ENCODE peak calls at places on chromosomes 12 and 14, in six cellular contexts. One of them, this sample, is unnamed.

GRCh38 chr14:95291859-95292542 is 27.7 kb downstream of the CLMN start:
- DNase-seq in GM04504: no peak
- DNase-seq in MG63: peak; percentile 52
- DNase-seq in stimulated activated CD4-positive, alpha-beta T cell treated with anti-CD3 and anti-CD28 coated beads, Interleukin-1b, Interleukin-23, amount 100 ng/mL, for 1 hour: no peak
- DNase-seq in epithelial cell of esophagus: peak; percentile 87
- DNase-seq in activated CD4-positive, alpha-beta T cell treated with anti-CD3 and anti-CD28 coated beads for 48 hours: peak; percentile 44
- DNase-seq in this sample: peak; percentile 41

GRCh38 chr14:76432967-76433752 is 57.2 kb downstream of the ESRRB start:
- DNase-seq in activated CD4-positive, alpha-beta T cell treated with anti-CD3 and anti-CD28 coated beads for 48 hours: no peak
- DNase-seq in MG63: no peak
- DNase-seq in GM04504: no peak
- DNase-seq in epithelial cell of esophagus: no peak
- DNase-seq in stimulated activated CD4-positive, alpha-beta T cell treated with anti-CD3 and anti-CD28 coated beads, Interleukin-1b, Interleukin-23, amount 100 ng/mL, for 1 hour: no peak
- DNase-seq in this sample: no peak

GRCh38 chr14:41461380-41461779 is 145.3 kb upstream of the LRFN5 start:
- DNase-seq in activated CD4-positive, alpha-beta T cell treated with anti-CD3 and anti-CD28 coated beads for 48 hours: no peak
- DNase-seq in GM04504: no peak
- DNase-seq in epithelial cell of esophagus: no peak
- DNase-seq in MG63: no peak
- DNase-seq in stimulated activated CD4-positive, alpha-beta T cell treated with anti-CD3 and anti-CD28 coated beads, Interleukin-1b, Interleukin-23, amount 100 ng/mL, for 1 hour: no peak
- DNase-seq in this sample: no peak

GRCh38 chr14:63508033-63508432 is 35.1 kb downstream of the PPP2R5E start:
- DNase-seq in MG63: no peak
- DNase-seq in epithelial cell of esophagus: no peak
- DNase-seq in stimulated activated CD4-positive, alpha-beta T cell treated with anti-CD3 and anti-CD28 coated beads, Interleukin-1b, Interleukin-23, amount 100 ng/mL, for 1 hour: no peak
- DNase-seq in GM04504: no peak
- DNase-seq in activated CD4-positive, alpha-beta T cell treated with anti-CD3 and anti-CD28 coated beads for 48 hours: no peak
- DNase-seq in this sample: no peak

GRCh38 chr12:122860854-122861585 is 25.8 kb downstream of the HIP1R start:
- DNase-seq in GM04504: no peak
- DNase-seq in stimulated activated CD4-positive, alpha-beta T cell treated with anti-CD3 and anti-CD28 coated beads, Interleukin-1b, Interleukin-23, amount 100 ng/mL, for 1 hour: no peak
- DNase-seq in epithelial cell of esophagus: no peak
- DNase-seq in MG63: no peak
- DNase-seq in activated CD4-positive, alpha-beta T cell treated with anti-CD3 and anti-CD28 coated beads for 48 hours: no peak
- DNase-seq in this sample: no peak

GRCh38 chr12:7959278-7960063 is 23.5 kb upstream of the SLC2A3 start:
- DNase-seq in activated CD4-positive, alpha-beta T cell treated with anti-CD3 and anti-CD28 coated beads for 48 hours: peak; percentile 67
- DNase-seq in GM04504: no peak
- DNase-seq in epithelial cell of esophagus: peak; percentile 84
- DNase-seq in MG63: no peak
- DNase-seq in stimulated activated CD4-positive, alpha-beta T cell treated with anti-CD3 and anti-CD28 coated beads, Interleukin-1b, Interleukin-23, amount 100 ng/mL, for 1 hour: no peak
- DNase-seq in this sample: no peak

GRCh38 chr14:54348001-54348611 is 48.7 kb upstream of the CDKN3 start:
- DNase-seq in stimulated activated CD4-positive, alpha-beta T cell treated with anti-CD3 and anti-CD28 coated beads, Interleukin-1b, Interleukin-23, amount 100 ng/mL, for 1 hour: no peak
- DNase-seq in epithelial cell of esophagus: peak; percentile 50
- DNase-seq in GM04504: no peak
- DNase-seq in activated CD4-positive, alpha-beta T cell treated with anti-CD3 and anti-CD28 coated beads for 48 hours: no peak
- DNase-seq in MG63: no peak
- DNase-seq in this sample: peak; percentile 71

GRCh38 chr12:55931780-55932545 is 1.0 kb downstream of the DGKA start:
- DNase-seq in epithelial cell of esophagus: peak; percentile 67
- DNase-seq in stimulated activated CD4-positive, alpha-beta T cell treated with anti-CD3 and anti-CD28 coated beads, Interleukin-1b, Interleukin-23, amount 100 ng/mL, for 1 hour: no peak
- DNase-seq in GM04504: no peak
- DNase-seq in activated CD4-positive, alpha-beta T cell treated with anti-CD3 and anti-CD28 coated beads for 48 hours: peak; percentile 40
- DNase-seq in MG63: peak; percentile 30
- DNase-seq in this sample: peak; percentile 8

GRCh38 chr12:752673-753400 is 458 bp downstream of the WNK1 start:
- DNase-seq in GM04504: no peak
- DNase-seq in stimulated activated CD4-positive, alpha-beta T cell treated with anti-CD3 and anti-CD28 coated beads, Interleukin-1b, Interleukin-23, amount 100 ng/mL, for 1 hour: no peak
- DNase-seq in epithelial cell of esophagus: peak; percentile 57
- DNase-seq in MG63: peak; percentile 66
- DNase-seq in activated CD4-positive, alpha-beta T cell treated with anti-CD3 and anti-CD28 coated beads for 48 hours: peak; percentile 51
- DNase-seq in this sample: no peak

GRCh38 chr12:100267603-100268281 is 765 bp downstream of the SCYL2 start:
- DNase-seq in MG63: peak; percentile 16
- DNase-seq in GM04504: no peak
- DNase-seq in stimulated activated CD4-positive, alpha-beta T cell treated with anti-CD3 and anti-CD28 coated beads, Interleukin-1b, Interleukin-23, amount 100 ng/mL, for 1 hour: peak; percentile 5
- DNase-seq in activated CD4-positive, alpha-beta T cell treated with anti-CD3 and anti-CD28 coated beads for 48 hours: peak; percentile 26
- DNase-seq in epithelial cell of esophagus: peak; percentile 45
- DNase-seq in this sample: no peak

GRCh38 chr14:29243355-29243754 is 476.8 kb downstream of the FOXG1 start:
- DNase-seq in stimulated activated CD4-positive, alpha-beta T cell treated with anti-CD3 and anti-CD28 coated beads, Interleukin-1b, Interleukin-23, amount 100 ng/mL, for 1 hour: no peak
- DNase-seq in activated CD4-positive, alpha-beta T cell treated with anti-CD3 and anti-CD28 coated beads for 48 hours: no peak
- DNase-seq in epithelial cell of esophagus: peak; percentile 45
- DNase-seq in GM04504: peak; percentile 40
- DNase-seq in MG63: peak; percentile 21
- DNase-seq in this sample: no peak

GRCh38 chr12:105774037-105774436 is 364.7 kb downstream of the NUAK1 start:
- DNase-seq in GM04504: no peak
- DNase-seq in activated CD4-positive, alpha-beta T cell treated with anti-CD3 and anti-CD28 coated beads for 48 hours: no peak
- DNase-seq in stimulated activated CD4-positive, alpha-beta T cell treated with anti-CD3 and anti-CD28 coated beads, Interleukin-1b, Interleukin-23, amount 100 ng/mL, for 1 hour: no peak
- DNase-seq in epithelial cell of esophagus: no peak
- DNase-seq in MG63: no peak
- DNase-seq in this sample: no peak

GRCh38 chr14:91416744-91417133 is 881 bp downstream of the CCDC88C start:
- DNase-seq in stimulated activated CD4-positive, alpha-beta T cell treated with anti-CD3 and anti-CD28 coated beads, Interleukin-1b, Interleukin-23, amount 100 ng/mL, for 1 hour: no peak
- DNase-seq in epithelial cell of esophagus: no peak
- DNase-seq in activated CD4-positive, alpha-beta T cell treated with anti-CD3 and anti-CD28 coated beads for 48 hours: peak; percentile 46
- DNase-seq in MG63: peak; percentile 25
- DNase-seq in GM04504: no peak
- DNase-seq in this sample: no peak

GRCh38 chr14:98219638-98220037 is 1052.4 kb downstream of the BCL11B start:
- DNase-seq in stimulated activated CD4-positive, alpha-beta T cell treated with anti-CD3 and anti-CD28 coated beads, Interleukin-1b, Interleukin-23, amount 100 ng/mL, for 1 hour: no peak
- DNase-seq in GM04504: no peak
- DNase-seq in epithelial cell of esophagus: no peak
- DNase-seq in MG63: no peak
- DNase-seq in activated CD4-positive, alpha-beta T cell treated with anti-CD3 and anti-CD28 coated beads for 48 hours: peak; percentile 44
- DNase-seq in this sample: no peak

GRCh38 chr12:112716099-112717093 is 75.2 kb upstream of the RPH3A start:
- DNase-seq in activated CD4-positive, alpha-beta T cell treated with anti-CD3 and anti-CD28 coated beads for 48 hours: peak; percentile 11
- DNase-seq in epithelial cell of esophagus: peak; percentile 15
- DNase-seq in stimulated activated CD4-positive, alpha-beta T cell treated with anti-CD3 and anti-CD28 coated beads, Interleukin-1b, Interleukin-23, amount 100 ng/mL, for 1 hour: no peak
- DNase-seq in GM04504: no peak
- DNase-seq in MG63: peak; percentile 5
- DNase-seq in this sample: no peak

GRCh38 chr14:101249676-101250036 is 311.6 kb upstream of the DIO3 start:
- DNase-seq in GM04504: no peak
- DNase-seq in MG63: no peak
- DNase-seq in stimulated activated CD4-positive, alpha-beta T cell treated with anti-CD3 and anti-CD28 coated beads, Interleukin-1b, Interleukin-23, amount 100 ng/mL, for 1 hour: no peak
- DNase-seq in activated CD4-positive, alpha-beta T cell treated with anti-CD3 and anti-CD28 coated beads for 48 hours: no peak
- DNase-seq in epithelial cell of esophagus: no peak
- DNase-seq in this sample: no peak

GRCh38 chr12:52349196-52349595 is 18.1 kb downstream of the KRT85 start:
- DNase-seq in epithelial cell of esophagus: peak; percentile 69
- DNase-seq in GM04504: no peak
- DNase-seq in activated CD4-positive, alpha-beta T cell treated with anti-CD3 and anti-CD28 coated beads for 48 hours: no peak
- DNase-seq in stimulated activated CD4-positive, alpha-beta T cell treated with anti-CD3 and anti-CD28 coated beads, Interleukin-1b, Interleukin-23, amount 100 ng/mL, for 1 hour: no peak
- DNase-seq in MG63: no peak
- DNase-seq in this sample: no peak

GRCh38 chr12:57086951-57087688 is 1.8 kb upstream of the NAB2 start:
- DNase-seq in epithelial cell of esophagus: peak; percentile 90
- DNase-seq in stimulated activated CD4-positive, alpha-beta T cell treated with anti-CD3 and anti-CD28 coated beads, Interleukin-1b, Interleukin-23, amount 100 ng/mL, for 1 hour: peak; percentile 96
- DNase-seq in MG63: peak; percentile 97
- DNase-seq in activated CD4-positive, alpha-beta T cell treated with anti-CD3 and anti-CD28 coated beads for 48 hours: peak; percentile 94
- DNase-seq in GM04504: peak; percentile 73
- DNase-seq in this sample: peak; percentile 32

GRCh38 chr12:105166736-105167135 is 59.2 kb downstream of the WASHC4 start:
- DNase-seq in MG63: no peak
- DNase-seq in activated CD4-positive, alpha-beta T cell treated with anti-CD3 and anti-CD28 coated beads for 48 hours: no peak
- DNase-seq in epithelial cell of esophagus: peak; percentile 29
- DNase-seq in stimulated activated CD4-positive, alpha-beta T cell treated with anti-CD3 and anti-CD28 coated beads, Interleukin-1b, Interleukin-23, amount 100 ng/mL, for 1 hour: no peak
- DNase-seq in GM04504: no peak
- DNase-seq in this sample: no peak

GRCh38 chr12:82089369-82090121 is 268.6 kb downstream of the CCDC59 start:
- DNase-seq in activated CD4-positive, alpha-beta T cell treated with anti-CD3 and anti-CD28 coated beads for 48 hours: no peak
- DNase-seq in MG63: no peak
- DNase-seq in GM04504: no peak
- DNase-seq in epithelial cell of esophagus: peak; percentile 66
- DNase-seq in stimulated activated CD4-positive, alpha-beta T cell treated with anti-CD3 and anti-CD28 coated beads, Interleukin-1b, Interleukin-23, amount 100 ng/mL, for 1 hour: no peak
- DNase-seq in this sample: no peak

GRCh38 chr14:54225457-54225856 is 171.3 kb upstream of the CDKN3 start:
- DNase-seq in activated CD4-positive, alpha-beta T cell treated with anti-CD3 and anti-CD28 coated beads for 48 hours: no peak
- DNase-seq in stimulated activated CD4-positive, alpha-beta T cell treated with anti-CD3 and anti-CD28 coated beads, Interleukin-1b, Interleukin-23, amount 100 ng/mL, for 1 hour: no peak
- DNase-seq in epithelial cell of esophagus: no peak
- DNase-seq in GM04504: no peak
- DNase-seq in MG63: no peak
- DNase-seq in this sample: peak; percentile 1